ENCODE peak calls at places on chromosomes 7 and 10, in nine cellular contexts. One of them, this sample, is unnamed. For H3K79me2, the result is how much of the 10 kb centered on the place peaks cover.

GRCh38 chr10:112696587-112696986 is 249.6 kb downstream of the VTI1A start:
- DNase-seq in fibroblast of lung: no peak
- DNase-seq in astrocyte: no peak
- DNase-seq in HCT116: no peak
- DNase-seq in neural progenitor cell: no peak
- DNase-seq in hepatocyte: no peak
- DNase-seq in GM12878: no peak
- DNase-seq in PC-9: no peak
- DNase-seq in keratinocyte: no peak
- DNase-seq in this sample: no peak

GRCh38 chr7:2864999-2865670 is 21.0 kb upstream of the GNA12 start:
- DNase-seq in fibroblast of lung: peak
- DNase-seq in GM12878: no peak
- DNase-seq in astrocyte: peak
- DNase-seq in HCT116: peak
- DNase-seq in hepatocyte: peak
- DNase-seq in PC-9: peak
- DNase-seq in keratinocyte: no peak
- DNase-seq in neural progenitor cell: peak
- DNase-seq in this sample: peak

GRCh38 chr7:114575098-114575497 is 160.5 kb downstream of the FOXP2 start:
- DNase-seq in hepatocyte: no peak
- DNase-seq in fibroblast of lung: no peak
- DNase-seq in astrocyte: no peak
- DNase-seq in HCT116: no peak
- DNase-seq in GM12878: no peak
- DNase-seq in PC-9: no peak
- DNase-seq in neural progenitor cell: no peak
- DNase-seq in keratinocyte: no peak
- DNase-seq in this sample: no peak

GRCh38 chr7:2037805-2038635 is 194.7 kb downstream of the MAD1L1 start:
- DNase-seq in keratinocyte: no peak
- DNase-seq in PC-9: no peak
- DNase-seq in astrocyte: peak
- DNase-seq in hepatocyte: no peak
- DNase-seq in HCT116: no peak
- DNase-seq in fibroblast of lung: peak
- DNase-seq in neural progenitor cell: no peak
- DNase-seq in GM12878: peak
- DNase-seq in this sample: no peak

GRCh38 chr10:33537066-33537465 is 202.6 kb upstream of the NRP1 start:
- DNase-seq in astrocyte: peak
- DNase-seq in GM12878: no peak
- DNase-seq in hepatocyte: no peak
- DNase-seq in keratinocyte: no peak
- DNase-seq in HCT116: no peak
- DNase-seq in fibroblast of lung: peak
- DNase-seq in PC-9: no peak
- DNase-seq in neural progenitor cell: no peak
- DNase-seq in this sample: no peak

GRCh38 chr7:20647908-20648776 is 32.7 kb downstream of the ABCB5 start:
- DNase-seq in GM12878: no peak
- DNase-seq in neural progenitor cell: peak
- DNase-seq in PC-9: peak
- DNase-seq in hepatocyte: peak
- DNase-seq in HCT116: peak
- DNase-seq in keratinocyte: no peak
- DNase-seq in astrocyte: peak
- DNase-seq in fibroblast of lung: peak
- DNase-seq in this sample: peak

GRCh38 chr10:124641282-124642075 is 102.7 kb downstream of the FAM53B start:
- DNase-seq in neural progenitor cell: no peak
- DNase-seq in hepatocyte: peak
- DNase-seq in fibroblast of lung: peak
- DNase-seq in HCT116: no peak
- DNase-seq in astrocyte: peak
- DNase-seq in keratinocyte: no peak
- DNase-seq in GM12878: peak
- DNase-seq in PC-9: no peak
- DNase-seq in this sample: peak

GRCh38 chr7:33494473-33494872 is 365.1 kb downstream of the BBS9 start:
- DNase-seq in PC-9: no peak
- DNase-seq in fibroblast of lung: no peak
- DNase-seq in neural progenitor cell: no peak
- DNase-seq in HCT116: no peak
- DNase-seq in GM12878: no peak
- DNase-seq in astrocyte: no peak
- DNase-seq in keratinocyte: no peak
- DNase-seq in hepatocyte: no peak
- DNase-seq in this sample: no peak

GRCh38 chr7:10727636-10728035 is 246.0 kb upstream of the PHF14 start:
- DNase-seq in astrocyte: no peak
- DNase-seq in hepatocyte: no peak
- DNase-seq in neural progenitor cell: no peak
- DNase-seq in fibroblast of lung: no peak
- DNase-seq in GM12878: no peak
- DNase-seq in HCT116: no peak
- DNase-seq in keratinocyte: no peak
- DNase-seq in PC-9: no peak
- DNase-seq in this sample: no peak

GRCh38 chr10:60006046-60006445 is 99.7 kb upstream of the CCDC6 start:
- DNase-seq in fibroblast of lung: peak
- DNase-seq in HCT116: no peak
- DNase-seq in hepatocyte: no peak
- DNase-seq in keratinocyte: no peak
- DNase-seq in GM12878: no peak
- DNase-seq in neural progenitor cell: no peak
- DNase-seq in astrocyte: peak
- DNase-seq in PC-9: no peak
- DNase-seq in this sample: peak

GRCh38 chr10:28060031-28060607 is 61.2 kb upstream of the ODAD2 start:
- DNase-seq in astrocyte: no peak
- DNase-seq in hepatocyte: no peak
- DNase-seq in GM12878: no peak
- DNase-seq in neural progenitor cell: no peak
- DNase-seq in HCT116: no peak
- DNase-seq in keratinocyte: no peak
- DNase-seq in fibroblast of lung: peak
- DNase-seq in PC-9: no peak
- DNase-seq in this sample: no peak

GRCh38 chr10:79161557-79161956 is 92.8 kb downstream of the ZMIZ1 start:
- DNase-seq in GM12878: no peak
- DNase-seq in astrocyte: no peak
- DNase-seq in keratinocyte: no peak
- DNase-seq in PC-9: no peak
- DNase-seq in HCT116: no peak
- DNase-seq in neural progenitor cell: no peak
- DNase-seq in hepatocyte: no peak
- DNase-seq in fibroblast of lung: no peak
- DNase-seq in this sample: no peak

GRCh38 chr7:124338861-124339260 is 306.0 kb upstream of the TMEM229A start:
- DNase-seq in hepatocyte: no peak
- DNase-seq in PC-9: no peak
- DNase-seq in astrocyte: no peak
- DNase-seq in neural progenitor cell: no peak
- DNase-seq in GM12878: no peak
- DNase-seq in keratinocyte: no peak
- DNase-seq in fibroblast of lung: no peak
- DNase-seq in HCT116: no peak
- DNase-seq in this sample: no peak

GRCh38 chr10:126147866-126148578 is 240.3 kb downstream of the ADAM12 start:
- DNase-seq in GM12878: no peak
- DNase-seq in HCT116: no peak
- DNase-seq in hepatocyte: no peak
- DNase-seq in PC-9: no peak
- DNase-seq in fibroblast of lung: peak
- DNase-seq in keratinocyte: no peak
- DNase-seq in astrocyte: peak
- DNase-seq in neural progenitor cell: peak
- DNase-seq in this sample: peak

GRCh38 chr7:14009453-14010418 is 20.3 kb upstream of the ETV1 start:
- DNase-seq in astrocyte: no peak
- DNase-seq in neural progenitor cell: no peak
- DNase-seq in fibroblast of lung: no peak
- DNase-seq in HCT116: no peak
- DNase-seq in PC-9: peak
- DNase-seq in GM12878: no peak
- DNase-seq in hepatocyte: no peak
- DNase-seq in keratinocyte: no peak
- DNase-seq in this sample: no peak
- TF ChIP-seq EZH2 in astrocyte: no peak
- TF ChIP-seq EZH2 in neural progenitor cell: no peak
- TF ChIP-seq EZH2 in fibroblast of lung: no peak
- TF ChIP-seq EZH2 in HCT116: no peak
- TF ChIP-seq EZH2 in PC-9: no peak
- TF ChIP-seq EZH2 in GM12878: no peak
- TF ChIP-seq EZH2 in hepatocyte: no peak
- TF ChIP-seq EZH2 in keratinocyte: no peak
- TF ChIP-seq EZH2 in this sample: no peak

DNA sequence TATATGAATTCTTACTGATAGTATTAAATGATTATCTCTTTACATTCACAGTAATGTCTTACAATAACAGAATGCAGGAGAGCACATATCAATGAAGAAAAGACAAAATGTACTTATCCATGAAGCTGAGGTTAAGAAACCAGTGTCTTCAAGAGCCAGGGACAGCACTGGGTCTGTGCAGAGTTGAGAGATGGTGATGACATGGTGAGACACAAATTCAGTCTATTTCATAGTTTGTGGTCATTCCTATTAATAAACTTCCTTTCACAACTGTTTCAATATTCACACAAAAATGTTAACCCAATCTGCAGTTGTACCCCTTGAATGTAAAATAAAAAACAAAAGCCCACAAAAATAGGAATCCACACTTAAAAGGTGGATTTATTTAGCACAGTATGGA is 5.3 kb upstream of the MAGI2 start:
- DNase-seq in PC-9: no peak
- DNase-seq in keratinocyte: no peak
- DNase-seq in fibroblast of lung: no peak
- DNase-seq in neural progenitor cell: no peak
- DNase-seq in astrocyte: no peak
- DNase-seq in hepatocyte: no peak
- DNase-seq in GM12878: no peak
- DNase-seq in HCT116: no peak
- DNase-seq in this sample: no peak
- H3K79me2 ChIP-seq in PC-9: under half
- H3K79me2 ChIP-seq in keratinocyte: under half
- H3K79me2 ChIP-seq in fibroblast of lung: under half
- H3K79me2 ChIP-seq in neural progenitor cell: under half
- H3K79me2 ChIP-seq in astrocyte: under half
- H3K79me2 ChIP-seq in hepatocyte: under half
- H3K79me2 ChIP-seq in GM12878: under half
- H3K79me2 ChIP-seq in HCT116: under half
- H3K79me2 ChIP-seq in this sample: under half

GRCh38 chr7:35530124-35531109 is 164.5 kb downstream of the HERPUD2 start:
- DNase-seq in fibroblast of lung: no peak
- DNase-seq in HCT116: no peak
- DNase-seq in hepatocyte: no peak
- DNase-seq in neural progenitor cell: no peak
- DNase-seq in astrocyte: no peak
- DNase-seq in keratinocyte: no peak
- DNase-seq in GM12878: no peak
- DNase-seq in PC-9: no peak
- DNase-seq in this sample: no peak

GRCh38 chr7:35524112-35524804 is 170.7 kb downstream of the HERPUD2 start:
- DNase-seq in hepatocyte: no peak
- DNase-seq in GM12878: no peak
- DNase-seq in fibroblast of lung: no peak
- DNase-seq in HCT116: no peak
- DNase-seq in keratinocyte: no peak
- DNase-seq in neural progenitor cell: no peak
- DNase-seq in astrocyte: no peak
- DNase-seq in PC-9: no peak
- DNase-seq in this sample: peak

GRCh38 chr7:35529713-35530112 is 165.2 kb downstream of the HERPUD2 start:
- DNase-seq in neural progenitor cell: no peak
- DNase-seq in astrocyte: no peak
- DNase-seq in hepatocyte: no peak
- DNase-seq in GM12878: no peak
- DNase-seq in keratinocyte: no peak
- DNase-seq in fibroblast of lung: no peak
- DNase-seq in PC-9: no peak
- DNase-seq in HCT116: no peak
- DNase-seq in this sample: no peak

GRCh38 chr7:35526645-35527044 is 168.3 kb downstream of the HERPUD2 start:
- DNase-seq in fibroblast of lung: no peak
- DNase-seq in PC-9: no peak
- DNase-seq in astrocyte: no peak
- DNase-seq in neural progenitor cell: no peak
- DNase-seq in HCT116: no peak
- DNase-seq in keratinocyte: no peak
- DNase-seq in hepatocyte: no peak
- DNase-seq in GM12878: no peak
- DNase-seq in this sample: no peak

GRCh38 chr7:35528381-35528977 is 166.5 kb downstream of the HERPUD2 start:
- DNase-seq in keratinocyte: no peak
- DNase-seq in GM12878: no peak
- DNase-seq in neural progenitor cell: no peak
- DNase-seq in HCT116: no peak
- DNase-seq in fibroblast of lung: no peak
- DNase-seq in hepatocyte: no peak
- DNase-seq in PC-9: no peak
- DNase-seq in astrocyte: no peak
- DNase-seq in this sample: no peak
- TF ChIP-seq CTCF in keratinocyte: no peak
- TF ChIP-seq CTCF in GM12878: no peak
- TF ChIP-seq CTCF in neural progenitor cell: no peak
- TF ChIP-seq CTCF in HCT116: no peak
- TF ChIP-seq CTCF in fibroblast of lung: no peak
- TF ChIP-seq CTCF in hepatocyte: no peak
- TF ChIP-seq CTCF in PC-9: no peak
- TF ChIP-seq CTCF in astrocyte: no peak
- TF ChIP-seq CTCF in this sample: no peak

DNA sequence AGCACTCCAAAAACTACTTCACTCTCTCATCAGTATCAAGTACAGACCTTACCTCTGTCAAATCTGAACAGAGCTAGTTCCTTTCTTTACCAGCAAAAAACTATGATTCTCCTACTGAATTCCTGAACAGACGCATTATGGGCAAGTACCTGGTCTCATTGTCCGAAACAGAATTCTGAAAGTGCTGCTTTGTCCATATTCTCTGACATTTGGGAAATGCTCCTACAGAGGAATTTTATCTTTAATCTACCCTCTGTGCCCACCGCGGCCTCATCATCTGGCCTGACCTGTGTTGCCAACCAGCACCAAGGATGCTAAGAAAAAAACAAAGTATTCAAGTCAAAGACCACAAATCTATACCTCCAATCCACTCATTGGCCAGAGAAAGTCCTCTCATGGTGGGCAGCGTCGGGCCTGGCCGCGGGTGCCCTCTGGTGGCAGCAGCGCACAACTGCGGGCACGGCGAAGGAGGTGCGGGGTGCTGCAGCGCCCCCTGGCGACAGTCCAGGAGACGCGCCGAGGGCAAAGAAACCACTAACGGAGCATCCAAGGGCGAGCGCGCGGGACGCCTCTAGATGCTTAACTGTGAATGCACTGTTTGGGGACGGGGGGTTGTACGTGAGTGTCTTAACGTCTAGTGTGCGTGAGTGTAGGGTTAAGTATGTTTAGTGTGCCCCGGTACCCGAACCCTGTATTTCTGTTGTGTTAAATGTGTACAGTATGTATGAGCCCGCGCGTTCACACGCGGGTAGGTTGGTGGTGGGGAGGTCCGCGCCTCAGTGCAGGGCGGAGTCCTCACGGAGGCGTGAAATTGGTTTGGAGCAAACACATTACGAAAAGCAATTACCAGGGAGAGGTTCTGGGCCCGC is 5.0 kb upstream of the GBX1 start:
- DNase-seq in PC-9: peak
- DNase-seq in HCT116: peak
- DNase-seq in fibroblast of lung: peak
- DNase-seq in astrocyte: peak
- DNase-seq in GM12878: no peak
- DNase-seq in keratinocyte: no peak
- DNase-seq in hepatocyte: peak
- DNase-seq in neural progenitor cell: peak
- DNase-seq in this sample: peak
- TF ChIP-seq EZH2 in PC-9: no peak
- TF ChIP-seq EZH2 in HCT116: no peak
- TF ChIP-seq EZH2 in fibroblast of lung: no peak
- TF ChIP-seq EZH2 in astrocyte: no peak
- TF ChIP-seq EZH2 in GM12878: no peak
- TF ChIP-seq EZH2 in keratinocyte: no peak
- TF ChIP-seq EZH2 in hepatocyte: no peak
- TF ChIP-seq EZH2 in neural progenitor cell: peak
- TF ChIP-seq EZH2 in this sample: no peak